ENCODE peak calls at places on chromosomes 3 and 15, in four cellular contexts. F is GM12878, P is GM12892, X is HepG2. R is an unnamed sample.

GRCh38 chr15:96538506-96538905 is 208.0 kb downstream of the NR2F2 start:
- DNase-seq in F (no peak), P (no peak), X (no peak), R (no peak)

GRCh38 chr15:68401496-68402431 is 30.2 kb downstream of the ITGA11 start:
- DNase-seq in F (no peak), P (no peak), X (no peak), R (no peak)

GRCh38 chr3:132721479-132722164 is 587 bp downstream of the NPHP3 start:
- DNase-seq in F (no peak), P (no peak), X (peak; percentile 59), R (no peak)

GRCh38 chr15:91338763-91339162 is 238.7 kb downstream of the SV2B start:
- DNase-seq in F (no peak), P (no peak), X (no peak), R (no peak)

GRCh38 chr3:140050977-140051957 is 116.3 kb downstream of the CLSTN2 start:
- DNase-seq in F (no peak), P (no peak), X (peak; percentile 2), R (no peak)

GRCh38 chr3:66442254-66443249 is 58.3 kb downstream of the LRIG1 start:
- DNase-seq in F (no peak), P (no peak), X (peak; percentile 75), R (no peak)

GRCh38 chr15:62528505-62528904 is 363.4 kb upstream of the C2CD4B start:
- DNase-seq in F (no peak), P (no peak), X (no peak), R (no peak)

GRCh38 chr3:196186661-196187573 is 24.3 kb downstream of the ZDHHC19 start:
- DNase-seq in F (peak; percentile 64), P (peak; percentile 61), X (no peak), R (no peak)

GRCh38 chr15:26087395-26087794 is 224.3 kb upstream of the ATP10A start:
- DNase-seq in F (no peak), P (no peak), X (no peak), R (no peak)

GRCh38 chr3:153165211-153165815 is 3.3 kb downstream of the RAP2B start:
- DNase-seq in F (no peak), P (no peak), X (no peak), R (no peak)

GRCh38 chr3:164467027-164467426 is 611.3 kb downstream of the SI start:
- DNase-seq in F (no peak), P (no peak), X (no peak), R (no peak)

GRCh38 chr3:175111036-175111435 is 251.9 kb downstream of the NAALADL2 start:
- DNase-seq in F (no peak), P (no peak), X (no peak), R (no peak)

GRCh38 chr3:140439527-140439926 is 238.3 kb upstream of the TRIM42 start:
- DNase-seq in F (no peak), P (no peak), X (no peak), R (no peak)

GRCh38 chr3:56926513-56927282 is 124.9 kb upstream of the ARHGEF3 start:
- DNase-seq in F (no peak), P (no peak), X (no peak), R (no peak)

GRCh38 chr3:9163289-9163688 is 86.2 kb downstream of the SRGAP3 start:
- DNase-seq in F (no peak), P (no peak), X (no peak), R (no peak)

GRCh38 chr3:41975421-41976103 is 13.7 kb upstream of the ULK4 start:
- DNase-seq in F (no peak), P (no peak), X (no peak), R (no peak)

DNA sequence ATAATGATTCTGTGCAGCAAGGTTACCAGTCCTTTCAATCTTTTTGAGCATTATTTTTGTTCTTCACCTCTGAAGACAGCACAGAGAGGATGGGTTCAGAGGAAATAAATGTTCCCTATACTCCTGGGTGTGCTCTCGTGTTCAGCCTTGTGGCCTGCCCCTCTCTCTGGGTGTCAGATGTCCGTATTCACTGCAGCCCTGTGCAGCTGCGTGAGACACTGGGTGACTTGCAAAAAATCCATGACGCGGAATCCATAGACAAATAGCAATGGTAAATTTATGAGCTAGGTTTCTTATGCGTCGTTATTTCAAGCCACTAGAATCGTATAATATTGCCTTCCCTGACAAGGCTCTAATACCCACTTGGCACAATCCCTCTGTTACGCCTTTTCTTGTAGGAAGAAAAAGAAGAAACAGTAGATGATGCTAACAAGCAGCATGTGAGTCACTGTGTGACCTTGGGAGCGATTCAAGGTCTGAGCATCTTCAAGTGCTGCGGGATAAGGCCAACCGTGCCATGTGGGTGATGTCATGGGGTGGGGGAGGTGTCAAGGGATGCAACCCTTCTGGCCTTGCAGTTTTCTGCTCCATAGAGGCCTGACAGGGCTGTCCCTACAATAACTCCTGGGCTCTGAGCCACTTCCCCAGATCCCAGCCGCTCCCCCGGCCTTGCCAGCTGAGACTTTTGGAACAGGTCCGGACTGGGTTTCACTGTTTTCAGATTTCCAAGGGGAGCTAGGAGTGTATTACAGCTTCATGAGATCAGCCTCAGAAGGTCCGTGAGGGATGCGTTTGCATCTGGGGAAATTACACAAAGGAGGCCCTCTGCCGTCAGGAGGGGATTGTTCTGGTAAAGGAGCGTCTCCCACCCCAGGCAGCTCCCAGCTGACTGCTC is 47.6 kb upstream of the POMGNT2 start:
- DNase-seq in F (no peak), P (no peak), X (no peak), R (no peak)
- TF ChIP-seq POLR2AphosphoS5 in F (no peak), P (no peak), X (no peak), R (no peak)

GRCh38 chr15:31391687-31392671 is 65.3 kb downstream of the KLF13 start:
- DNase-seq in F (no peak), P (peak; percentile 84), X (no peak), R (peak; percentile 85)
- TF ChIP-seq POLR2A in F (peak; percentile 37), P (no peak), X (no peak), R (no peak)

DNA sequence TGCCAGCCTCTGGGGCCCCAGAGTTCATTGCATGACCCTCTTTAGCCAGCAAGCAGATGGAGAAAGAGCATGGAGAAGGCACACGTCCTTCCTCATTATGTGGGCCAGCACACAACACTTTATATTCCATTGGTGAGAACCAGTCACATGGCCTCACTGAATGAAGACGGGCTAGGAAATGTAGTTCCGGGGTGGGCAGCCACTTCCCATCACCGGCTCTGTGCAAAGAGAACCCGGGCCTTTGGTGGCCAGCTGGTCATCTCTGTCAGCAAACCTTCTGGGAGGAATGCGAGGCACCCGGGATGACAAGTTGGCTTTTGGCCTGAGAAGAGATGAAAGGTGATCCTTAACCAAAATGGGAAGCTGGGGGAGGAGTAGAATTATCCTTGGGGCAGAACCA is 90.2 kb upstream of the VGLL4 start:
- DNase-seq in F (no peak), P (no peak), X (peak; percentile 40), R (no peak)
- TF ChIP-seq TAF1 in F (no peak), P (no peak), X (peak; percentile 24), R (no peak)

GRCh38 chr3:15359677-15360397 is 27.5 kb upstream of the SH3BP5 start:
- DNase-seq in F (no peak), P (no peak), X (no peak), R (no peak)

GRCh38 chr3:15354485-15354884 is 22.1 kb upstream of the SH3BP5 start:
- DNase-seq in F (no peak), P (no peak), X (no peak), R (no peak)

GRCh38 chr3:15361494-15362214 is 29.3 kb upstream of the SH3BP5 start:
- DNase-seq in F (peak; percentile 99), P (peak; percentile 54), X (no peak), R (peak; percentile 45)

GRCh38 chr3:15360786-15361493 is 28.6 kb upstream of the SH3BP5 start:
- DNase-seq in F (no peak), P (no peak), X (no peak), R (no peak)

DNA sequence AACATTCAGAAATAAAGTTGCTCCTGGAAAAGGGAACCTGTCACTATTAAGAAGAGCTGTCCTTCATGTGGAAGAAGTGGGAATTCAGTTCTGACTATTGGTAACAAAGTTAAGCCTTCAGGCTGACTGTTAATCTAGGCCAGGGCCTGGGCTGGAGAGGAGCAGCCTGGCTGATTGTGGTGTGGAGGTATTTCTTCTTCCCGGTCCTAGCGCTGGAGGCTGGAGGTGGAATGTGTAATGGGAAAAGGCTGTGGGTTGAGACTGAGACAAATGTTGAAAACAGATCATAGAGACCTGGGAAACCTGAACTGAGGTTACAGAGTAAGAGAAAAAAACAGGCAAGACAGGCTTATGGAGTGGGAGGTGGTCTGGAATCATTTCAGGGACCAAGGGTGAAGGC is 23.8 kb upstream of the SH3BP5 start:
- DNase-seq in F (no peak), P (no peak), X (no peak), R (no peak)
- TF ChIP-seq POLR2AphosphoS5 in F (no peak), P (no peak), X (no peak), R (no peak)

GRCh38 chr3:5122030-5122740 is at the start of gene ARL8B:
- DNase-seq in F (no peak), P (peak; percentile 87), X (peak; percentile 65), R (peak; percentile 88)
- TF ChIP-seq POLR2A in F (peak; percentile 98), P (peak; percentile 95), X (peak; percentile 92), R (peak; percentile 93)

GRCh38 chr15:58870451-58870850 is 63.0 kb downstream of the SLTM start:
- DNase-seq in F (no peak), P (no peak), X (no peak), R (no peak)
- TF ChIP-seq TAF1 in F (no peak), P (no peak), X (no peak), R (no peak)

DNA sequence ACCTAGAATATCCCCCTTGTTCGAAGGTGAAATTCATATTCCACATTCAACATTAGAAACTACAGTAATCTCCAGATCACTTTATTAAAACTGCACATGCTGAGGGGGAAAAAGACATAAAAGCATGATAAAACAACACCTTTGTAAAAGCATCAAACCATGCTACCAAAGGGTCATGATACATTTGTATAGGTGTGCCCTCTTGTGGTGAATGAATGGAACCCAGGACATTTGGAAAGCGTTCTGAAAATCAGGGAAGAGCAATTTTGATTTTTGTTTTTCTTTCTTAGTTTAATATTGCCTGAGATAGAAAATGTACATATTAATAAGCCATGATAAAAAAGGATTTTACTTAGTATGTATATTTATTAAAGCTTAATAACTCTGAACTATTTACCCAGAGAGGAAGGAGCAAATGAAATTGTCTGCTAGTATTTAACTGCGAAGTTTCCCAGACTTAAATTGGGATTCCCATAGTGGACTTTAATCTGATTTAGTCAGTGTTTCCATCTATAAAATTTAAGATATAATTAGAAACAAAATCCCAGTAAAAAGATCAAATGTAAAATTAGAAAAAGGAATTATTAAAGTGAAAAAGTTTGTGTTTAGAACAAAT is 105.8 kb upstream of the ARL6 start:
- DNase-seq in F (no peak), P (no peak), X (peak; percentile 21), R (no peak)
- TF ChIP-seq POLR2AphosphoS5 in F (no peak), P (no peak), X (no peak), R (no peak)